ENCODE peak calls at places on chromosomes 16 and 17, in eight cellular contexts. C, Z, P, R, F, U, G and M are unnamed samples.

GRCh38 chr16:90044111-90044551 is 24.9 kb upstream of the DBNDD1 start:
- DNase-seq in C (no peak), Z (no peak), P (no peak), R (no peak), F (no peak), U (no peak), G (peak; percentile 31), M (no peak)

GRCh38 chr16:12229759-12230594 is 253.4 kb downstream of the SNX29 start:
- DNase-seq in C (no peak), Z (no peak), P (no peak), R (no peak), F (peak; percentile 72), U (peak; percentile 46), G (peak; percentile 29), M (no peak)

GRCh38 chr17:80943346-80944145 is 48.1 kb upstream of the CHMP6 start:
- DNase-seq in C (no peak), Z (no peak), P (no peak), R (no peak), F (no peak), U (no peak), G (no peak), M (no peak)

GRCh38 chr16:15754821-15755534 is 101.8 kb downstream of the MYH11 start:
- DNase-seq in C (no peak), Z (no peak), P (no peak), R (no peak), F (no peak), U (no peak), G (no peak), M (no peak)

GRCh38 chr17:54967621-54968258 is 714 bp downstream of the COX11 start:
- DNase-seq in C (peak; percentile 52), Z (peak; percentile 17), P (no peak), R (no peak), F (peak; percentile 66), U (peak; percentile 40), G (peak; percentile 47), M (no peak)

GRCh38 chr17:58344047-58344790 is 7.8 kb downstream of the SUPT4H1 start:
- DNase-seq in C (peak; percentile 95), Z (no peak), P (peak; percentile 82), R (no peak), F (no peak), U (no peak), G (no peak), M (peak; percentile 62)

GRCh38 chr17:61322316-61323014 is 77.2 kb upstream of the TBX2 start:
- DNase-seq in C (no peak), Z (no peak), P (no peak), R (no peak), F (no peak), U (no peak), G (no peak), M (no peak)

GRCh38 chr16:14151256-14152030 is 80.3 kb downstream of the MRTFB start:
- DNase-seq in C (no peak), Z (no peak), P (no peak), R (no peak), F (peak; percentile 70), U (peak; percentile 2), G (peak; percentile 6), M (no peak)

GRCh38 chr16:9311303-9311954 is 220.0 kb downstream of the HAPSTR1 start:
- DNase-seq in C (peak; percentile 86), Z (no peak), P (no peak), R (no peak), F (no peak), U (no peak), G (no peak), M (no peak)